ENCODE peak calls at places on chromosomes 13 and 19, in seven cellular contexts. One of them, this sample, is unnamed. For H3K27me3, the result is how much of the 10 kb centered on the place peaks cover.

GRCh38 chr19:33465834-33466233 is 55.8 kb downstream of the PEPD start:
- DNase-seq in H1: no peak
- DNase-seq in IMR-90: no peak
- DNase-seq in trophoblast cell: peak
- DNase-seq in H9: no peak
- DNase-seq in mesenchymal stem cell: no peak
- DNase-seq in mesendoderm: no peak
- DNase-seq in this sample: no peak

GRCh38 chr13:44346534-44346933 is 27.1 kb upstream of the SERP2 start:
- DNase-seq in trophoblast cell: no peak
- DNase-seq in H9: no peak
- DNase-seq in mesenchymal stem cell: no peak
- DNase-seq in H1: no peak
- DNase-seq in mesendoderm: no peak
- DNase-seq in IMR-90: no peak
- DNase-seq in this sample: no peak

GRCh38 chr19:289651-290538 is 1.3 kb downstream of the PLPP2 start:
- DNase-seq in H1: peak
- DNase-seq in H9: peak
- DNase-seq in IMR-90: peak
- DNase-seq in mesendoderm: peak
- DNase-seq in trophoblast cell: peak
- DNase-seq in mesenchymal stem cell: peak
- DNase-seq in this sample: no peak

GRCh38 chr13:47303626-47304025 is 406.8 kb upstream of the HTR2A start:
- DNase-seq in H9: no peak
- DNase-seq in H1: no peak
- DNase-seq in mesenchymal stem cell: no peak
- DNase-seq in IMR-90: no peak
- DNase-seq in trophoblast cell: no peak
- DNase-seq in mesendoderm: no peak
- DNase-seq in this sample: no peak

GRCh38 chr13:103351035-103351828 is 285.0 kb upstream of the SLC10A2 start:
- DNase-seq in IMR-90: no peak
- DNase-seq in mesenchymal stem cell: peak
- DNase-seq in H1: peak
- DNase-seq in trophoblast cell: peak
- DNase-seq in mesendoderm: peak
- DNase-seq in H9: peak
- DNase-seq in this sample: no peak

GRCh38 chr19:38070573-38070972 is 153.4 kb downstream of the DPF1 start:
- DNase-seq in H1: no peak
- DNase-seq in trophoblast cell: peak
- DNase-seq in IMR-90: peak
- DNase-seq in mesendoderm: no peak
- DNase-seq in H9: no peak
- DNase-seq in mesenchymal stem cell: peak
- DNase-seq in this sample: no peak

GRCh38 chr13:104571161-104571889 is 1505.1 kb upstream of the SLC10A2 start:
- DNase-seq in trophoblast cell: peak
- DNase-seq in mesenchymal stem cell: peak
- DNase-seq in H1: peak
- DNase-seq in mesendoderm: peak
- DNase-seq in IMR-90: peak
- DNase-seq in H9: peak
- DNase-seq in this sample: peak

GRCh38 chr19:13154911-13155471 is 4.8 kb downstream of the IER2 start:
- DNase-seq in trophoblast cell: peak
- DNase-seq in H9: peak
- DNase-seq in H1: no peak
- DNase-seq in IMR-90: peak
- DNase-seq in mesendoderm: peak
- DNase-seq in mesenchymal stem cell: peak
- DNase-seq in this sample: peak

GRCh38 chr19:36986601-36987000 is 70.5 kb downstream of the ZNF568 start:
- DNase-seq in IMR-90: no peak
- DNase-seq in H9: no peak
- DNase-seq in H1: no peak
- DNase-seq in mesenchymal stem cell: no peak
- DNase-seq in mesendoderm: no peak
- DNase-seq in trophoblast cell: no peak
- DNase-seq in this sample: no peak

GRCh38 chr19:4064073-4064550 is 2.6 kb downstream of the ZBTB7A start:
- DNase-seq in mesendoderm: no peak
- DNase-seq in mesenchymal stem cell: no peak
- DNase-seq in H1: no peak
- DNase-seq in H9: peak
- DNase-seq in trophoblast cell: no peak
- DNase-seq in IMR-90: peak
- DNase-seq in this sample: no peak

GRCh38 chr13:25807562-25807961 is 244.3 kb downstream of the SHISA2 start:
- DNase-seq in trophoblast cell: no peak
- DNase-seq in IMR-90: no peak
- DNase-seq in H9: no peak
- DNase-seq in mesendoderm: no peak
- DNase-seq in mesenchymal stem cell: no peak
- DNase-seq in H1: no peak
- DNase-seq in this sample: no peak

GRCh38 chr19:15331419-15332310 is 674 bp downstream of the BRD4 start:
- DNase-seq in mesendoderm: peak
- DNase-seq in mesenchymal stem cell: peak
- DNase-seq in IMR-90: no peak
- DNase-seq in trophoblast cell: peak
- DNase-seq in H1: no peak
- DNase-seq in H9: peak
- DNase-seq in this sample: peak

GRCh38 chr19:53864308-53864836 is 3.3 kb upstream of the MYADM start:
- DNase-seq in mesendoderm: no peak
- DNase-seq in mesenchymal stem cell: no peak
- DNase-seq in H1: no peak
- DNase-seq in H9: no peak
- DNase-seq in trophoblast cell: no peak
- DNase-seq in IMR-90: no peak
- DNase-seq in this sample: no peak

GRCh38 chr13:59111711-59112110 is 1052.0 kb downstream of the DIAPH3 start:
- DNase-seq in IMR-90: peak
- DNase-seq in mesendoderm: no peak
- DNase-seq in trophoblast cell: no peak
- DNase-seq in mesenchymal stem cell: peak
- DNase-seq in H1: no peak
- DNase-seq in H9: no peak
- DNase-seq in this sample: no peak

GRCh38 chr19:48975947-48976847 is 11.1 kb downstream of the FTL start:
- DNase-seq in H9: no peak
- DNase-seq in mesendoderm: peak
- DNase-seq in mesenchymal stem cell: peak
- DNase-seq in IMR-90: no peak
- DNase-seq in H1: no peak
- DNase-seq in trophoblast cell: peak
- DNase-seq in this sample: no peak

GRCh38 chr19:50409347-50409746 is 9.4 kb upstream of the SPIB start:
- DNase-seq in mesendoderm: no peak
- DNase-seq in IMR-90: no peak
- DNase-seq in trophoblast cell: no peak
- DNase-seq in H1: no peak
- DNase-seq in H9: no peak
- DNase-seq in mesenchymal stem cell: no peak
- DNase-seq in this sample: no peak

GRCh38 chr13:109964164-109964563 is 177.8 kb upstream of the IRS2 start:
- DNase-seq in trophoblast cell: no peak
- DNase-seq in IMR-90: no peak
- DNase-seq in H1: no peak
- DNase-seq in mesenchymal stem cell: no peak
- DNase-seq in mesendoderm: no peak
- DNase-seq in H9: no peak
- DNase-seq in this sample: no peak

GRCh38 chr13:27053902-27054595 is 117.6 kb downstream of the USP12 start:
- DNase-seq in H1: no peak
- DNase-seq in IMR-90: peak
- DNase-seq in H9: no peak
- DNase-seq in mesenchymal stem cell: peak
- DNase-seq in mesendoderm: peak
- DNase-seq in trophoblast cell: peak
- DNase-seq in this sample: no peak

GRCh38 chr19:3389876-3390361 is 23.5 kb downstream of the NFIC start:
- DNase-seq in mesenchymal stem cell: peak
- DNase-seq in mesendoderm: peak
- DNase-seq in IMR-90: peak
- DNase-seq in H1: no peak
- DNase-seq in H9: peak
- DNase-seq in trophoblast cell: no peak
- DNase-seq in this sample: no peak

GRCh38 chr19:29376855-29377354 is 148.9 kb upstream of the VSTM2B start:
- DNase-seq in IMR-90: no peak
- DNase-seq in mesendoderm: no peak
- DNase-seq in trophoblast cell: no peak
- DNase-seq in H9: peak
- DNase-seq in mesenchymal stem cell: no peak
- DNase-seq in H1: no peak
- DNase-seq in this sample: no peak

GRCh38 chr13:44976949-44977583 is 12.2 kb downstream of the NUFIP1 start:
- DNase-seq in mesendoderm: no peak
- DNase-seq in IMR-90: no peak
- DNase-seq in mesenchymal stem cell: no peak
- DNase-seq in H1: no peak
- DNase-seq in H9: no peak
- DNase-seq in trophoblast cell: no peak
- DNase-seq in this sample: no peak

GRCh38 chr19:1864480-1865171 is 1.2 kb upstream of the KLF16 start:
- DNase-seq in trophoblast cell: peak
- DNase-seq in mesendoderm: peak
- DNase-seq in H1: no peak
- DNase-seq in mesenchymal stem cell: peak
- DNase-seq in IMR-90: peak
- DNase-seq in H9: peak
- DNase-seq in this sample: peak

GRCh38 chr13:88592105-88592504 is 920.9 kb downstream of the SLITRK5 start:
- DNase-seq in mesendoderm: peak
- DNase-seq in mesenchymal stem cell: no peak
- DNase-seq in IMR-90: no peak
- DNase-seq in H1: no peak
- DNase-seq in H9: no peak
- DNase-seq in trophoblast cell: no peak
- DNase-seq in this sample: no peak

GRCh38 chr19:54650108-54650666 is 12.6 kb upstream of the LILRB4 start:
- DNase-seq in IMR-90: no peak
- DNase-seq in H9: no peak
- DNase-seq in trophoblast cell: no peak
- DNase-seq in H1: no peak
- DNase-seq in mesendoderm: no peak
- DNase-seq in mesenchymal stem cell: no peak
- DNase-seq in this sample: no peak

GRCh38 chr13:30196025-30196424 is 111.3 kb downstream of the KATNAL1 start:
- DNase-seq in mesendoderm: peak
- DNase-seq in IMR-90: peak
- DNase-seq in trophoblast cell: no peak
- DNase-seq in H9: peak
- DNase-seq in H1: peak
- DNase-seq in mesenchymal stem cell: peak
- DNase-seq in this sample: peak

GRCh38 chr19:53898680-53899341 is 10.3 kb upstream of the CACNG7 start:
- DNase-seq in H9: peak
- DNase-seq in IMR-90: no peak
- DNase-seq in H1: peak
- DNase-seq in mesenchymal stem cell: no peak
- DNase-seq in mesendoderm: peak
- DNase-seq in trophoblast cell: no peak
- DNase-seq in this sample: no peak

GRCh38 chr19:45069056-45069455 is 7.2 kb downstream of the ZNF296 start:
- DNase-seq in mesendoderm: peak
- DNase-seq in mesenchymal stem cell: peak
- DNase-seq in H1: no peak
- DNase-seq in IMR-90: no peak
- DNase-seq in H9: peak
- DNase-seq in trophoblast cell: no peak
- DNase-seq in this sample: no peak
- H3K4ac ChIP-seq in mesendoderm: no peak
- H3K4ac ChIP-seq in mesenchymal stem cell: no peak
- H3K4ac ChIP-seq in H1: no peak
- H3K4ac ChIP-seq in IMR-90: no peak
- H3K4ac ChIP-seq in H9: no peak
- H3K4ac ChIP-seq in trophoblast cell: no peak
- H3K4ac ChIP-seq in this sample: no peak

GRCh38 chr13:20313896-20314295 is 81.8 kb upstream of the GJB6 start:
- DNase-seq in mesenchymal stem cell: no peak
- DNase-seq in IMR-90: no peak
- DNase-seq in trophoblast cell: no peak
- DNase-seq in H9: no peak
- DNase-seq in H1: no peak
- DNase-seq in mesendoderm: no peak
- DNase-seq in this sample: no peak
- H3K27me3 ChIP-seq in mesenchymal stem cell: under half
- H3K27me3 ChIP-seq in IMR-90: under half
- H3K27me3 ChIP-seq in trophoblast cell: under half
- H3K27me3 ChIP-seq in H9: under half
- H3K27me3 ChIP-seq in H1: under half
- H3K27me3 ChIP-seq in mesendoderm: under half
- H3K27me3 ChIP-seq in this sample: under half

GRCh38 chr13:36495431-36495830 is 63.1 kb downstream of the CCNA1 start:
- DNase-seq in mesenchymal stem cell: no peak
- DNase-seq in trophoblast cell: no peak
- DNase-seq in IMR-90: no peak
- DNase-seq in mesendoderm: no peak
- DNase-seq in H9: no peak
- DNase-seq in H1: no peak
- DNase-seq in this sample: no peak
- H3K4ac ChIP-seq in mesenchymal stem cell: no peak
- H3K4ac ChIP-seq in trophoblast cell: no peak
- H3K4ac ChIP-seq in IMR-90: no peak
- H3K4ac ChIP-seq in mesendoderm: no peak
- H3K4ac ChIP-seq in H9: no peak
- H3K4ac ChIP-seq in H1: no peak
- H3K4ac ChIP-seq in this sample: no peak

DNA sequence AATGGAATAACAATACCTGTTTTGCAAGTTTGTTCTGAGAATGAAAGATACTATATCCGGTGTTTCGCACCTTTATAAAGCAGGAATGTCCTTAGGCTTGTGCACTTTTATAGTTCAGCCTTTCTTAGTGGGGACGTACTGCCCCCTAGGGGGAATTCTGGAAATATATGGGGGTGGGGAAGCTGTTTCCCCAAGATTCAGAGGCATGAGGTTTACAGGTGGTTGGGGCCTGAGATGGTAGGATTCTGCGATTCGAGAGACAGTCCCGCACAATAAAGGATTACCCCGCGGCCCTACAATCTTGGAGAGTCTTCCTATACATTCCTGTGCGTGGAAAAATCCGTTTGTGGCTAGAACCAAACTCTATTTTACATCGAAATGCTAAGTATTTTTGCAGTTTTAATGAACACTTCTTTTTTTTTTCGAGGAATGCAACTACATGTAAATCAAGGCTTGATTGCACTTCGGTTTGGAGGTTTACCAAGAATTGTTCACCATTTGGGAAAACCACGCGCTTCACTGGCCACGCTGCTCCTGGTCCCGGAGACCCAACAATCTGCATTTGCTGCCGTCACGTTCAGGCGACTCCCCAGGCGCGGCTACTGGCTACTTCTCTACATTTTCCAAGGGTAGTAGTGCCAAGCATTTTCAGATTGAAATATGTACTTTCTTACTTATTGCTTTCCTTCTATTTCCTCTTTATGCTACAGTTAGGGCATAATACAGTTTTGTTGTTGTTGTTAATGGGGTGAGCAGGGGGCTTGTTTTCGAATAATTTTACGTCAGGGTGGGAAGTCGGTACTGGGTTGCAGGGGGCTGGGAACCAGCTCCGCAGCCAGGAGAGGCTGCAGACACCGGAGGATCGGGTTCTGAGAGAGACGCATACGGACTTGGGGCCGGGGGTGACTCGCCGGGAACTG is 830 bp downstream of the NEK5 start:
- DNase-seq in mesenchymal stem cell: peak
- DNase-seq in H9: peak
- DNase-seq in IMR-90: peak
- DNase-seq in H1: peak
- DNase-seq in trophoblast cell: peak
- DNase-seq in mesendoderm: peak
- DNase-seq in this sample: peak
- H3K27me3 ChIP-seq in mesenchymal stem cell: under half
- H3K27me3 ChIP-seq in H9: under half
- H3K27me3 ChIP-seq in IMR-90: under half
- H3K27me3 ChIP-seq in H1: under half
- H3K27me3 ChIP-seq in trophoblast cell: under half
- H3K27me3 ChIP-seq in mesendoderm: under half
- H3K27me3 ChIP-seq in this sample: under half

This sample was measured in neuronal stem cell.